ENCODE peak calls at places on chromosomes 3 and 15, in nine cellular contexts. C, X, J, N, F, V, E, W and H are unnamed samples.

GRCh38 chr3:81545572-81545971 is 215.9 kb downstream of the GBE1 start:
- DNase-seq in C (no peak), X (no peak), J (no peak), N (no peak), F (no peak), V (peak), E (no peak), W (no peak), H (no peak)

GRCh38 chr15:85639752-85640381 is 154.9 kb downstream of the KLHL25 start:
- DNase-seq in C (peak), X (no peak), J (no peak), N (no peak), F (no peak), V (peak), E (no peak), W (peak), H (no peak)

GRCh38 chr15:33200444-33200843 is 5.9 kb upstream of the FMN1 start:
- DNase-seq in C (no peak), X (no peak), J (no peak), N (peak), F (no peak), V (no peak), E (no peak), W (no peak), H (no peak)

GRCh38 chr3:49098429-49098828 is 4.6 kb upstream of the QRICH1 start:
- DNase-seq in C (no peak), X (no peak), J (peak), N (no peak), F (no peak), V (no peak), E (peak), W (no peak), H (no peak)

GRCh38 chr3:127037971-127038446 is 55.1 kb downstream of the PLXNA1 start:
- DNase-seq in C (no peak), X (no peak), J (peak), N (no peak), F (no peak), V (no peak), E (no peak), W (no peak), H (no peak)

GRCh38 chr3:52533623-52534280 is at the start of gene NT5DC2:
- DNase-seq in C (peak), X (no peak), J (peak), N (no peak), F (no peak), V (peak), E (peak), W (peak), H (no peak)

GRCh38 chr3:127849368-127849767 is 27.1 kb upstream of the MGLL start:
- DNase-seq in C (no peak), X (no peak), J (no peak), N (no peak), F (no peak), V (no peak), E (no peak), W (no peak), H (no peak)

GRCh38 chr3:8757551-8758518 is 11.6 kb downstream of the OXTR start:
- DNase-seq in C (no peak), X (no peak), J (no peak), N (no peak), F (no peak), V (no peak), E (no peak), W (no peak), H (peak)

GRCh38 chr3:37991823-37992222 is 1.2 kb downstream of the VILL start:
- DNase-seq in C (no peak), X (no peak), J (peak), N (no peak), F (no peak), V (no peak), E (no peak), W (no peak), H (no peak)
- TF ChIP-seq CTCF in C (no peak), X (no peak), J (no peak), N (no peak), F (no peak), V (no peak), E (no peak), W (no peak), H (no peak)

GRCh38 chr3:148366743-148367410 is 330.8 kb upstream of the AGTR1 start:
- DNase-seq in C (peak), X (no peak), J (no peak), N (no peak), F (no peak), V (peak), E (no peak), W (peak), H (no peak)
- TF ChIP-seq CTCF in C (no peak), X (no peak), J (no peak), N (no peak), F (peak), V (peak), E (no peak), W (peak), H (no peak)

DNA sequence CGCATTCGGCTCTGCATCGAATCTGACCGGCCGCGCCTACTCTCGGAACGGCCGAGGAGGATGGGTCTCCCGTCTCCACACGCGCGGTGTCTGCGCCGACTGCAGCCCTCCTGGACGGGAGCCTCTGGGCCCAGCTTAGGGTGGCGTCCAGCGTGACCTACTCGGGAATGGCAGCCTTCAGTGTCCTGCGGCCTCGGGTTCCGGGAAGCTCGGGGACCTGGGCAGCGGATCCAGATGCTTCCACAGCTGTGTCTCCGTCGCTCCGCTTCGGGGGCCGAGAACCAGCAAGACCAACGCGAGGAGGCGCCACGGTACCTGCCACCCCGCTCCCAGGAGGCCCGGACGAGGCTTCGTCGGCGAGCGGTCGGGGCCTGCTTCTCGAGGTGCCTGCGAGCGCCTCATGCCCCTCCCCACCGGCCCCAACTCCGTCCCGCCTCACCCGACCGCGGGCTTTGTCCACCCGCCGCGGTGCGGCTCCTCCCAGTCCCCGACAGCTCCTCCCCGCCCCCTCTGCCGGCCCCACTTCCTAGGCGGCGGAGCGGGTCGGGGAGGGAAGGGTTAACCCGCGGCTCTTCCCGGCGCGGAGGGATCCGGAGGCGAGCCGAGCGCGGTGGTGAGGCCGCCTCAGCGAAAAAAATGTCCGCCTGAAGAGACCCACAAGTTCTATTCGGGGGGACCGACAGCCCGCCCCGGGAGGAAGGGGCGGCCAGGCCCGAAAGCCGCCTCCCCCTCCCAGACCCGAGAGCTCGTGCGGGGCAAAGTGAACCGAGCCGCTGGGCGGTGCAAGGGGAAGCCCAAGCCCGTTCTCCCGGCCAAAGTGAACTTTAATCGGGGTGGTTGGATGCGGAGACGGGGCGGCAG is at the start of gene TCF12:
- DNase-seq in C (peak), X (no peak), J (peak), N (peak), F (peak), V (peak), E (peak), W (peak), H (peak)
- TF ChIP-seq CTCF in C (peak), X (no peak), J (no peak), N (peak), F (peak), V (peak), E (peak), W (peak), H (peak)

GRCh38 chr15:41018534-41018933 is 65.3 kb downstream of the CHAC1 start:
- DNase-seq in C (no peak), X (no peak), J (no peak), N (no peak), F (no peak), V (peak), E (peak), W (peak), H (no peak)
- TF ChIP-seq CTCF in C (no peak), X (no peak), J (no peak), N (no peak), F (peak), V (peak), E (peak), W (peak), H (no peak)

DNA sequence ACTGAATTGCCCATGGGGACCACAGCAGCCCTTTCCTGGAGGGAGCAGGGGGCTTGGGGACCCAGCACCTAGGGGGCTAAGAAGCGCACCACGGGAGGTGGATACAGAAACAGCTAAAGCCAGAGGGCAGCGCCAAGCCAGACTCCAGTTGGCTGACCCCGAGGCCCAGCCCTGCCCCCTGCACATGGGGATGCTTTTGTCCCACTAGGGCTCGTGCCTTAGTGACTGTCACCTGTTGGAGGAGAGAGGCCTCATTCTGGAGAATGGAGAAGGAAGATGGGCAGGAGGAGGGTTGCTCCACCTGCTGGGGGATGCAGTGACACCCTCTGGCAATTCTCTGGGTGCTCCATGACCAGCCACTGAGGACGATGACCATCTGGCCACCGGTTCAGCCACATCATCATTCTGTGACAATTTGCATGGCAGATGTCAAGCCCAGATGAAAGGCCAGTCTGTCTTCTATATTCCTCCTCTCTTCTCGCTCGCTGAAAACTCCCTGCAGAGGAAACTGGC is 167.8 kb upstream of the TLE3 start:
- DNase-seq in C (no peak), X (no peak), J (peak), N (no peak), F (no peak), V (no peak), E (no peak), W (no peak), H (no peak)
- TF ChIP-seq CTCF in C (peak), X (no peak), J (no peak), N (peak), F (no peak), V (peak), E (peak), W (peak), H (peak)

GRCh38 chr15:70680817-70681216 is 82.5 kb downstream of the UACA start:
- DNase-seq in C (no peak), X (no peak), J (no peak), N (no peak), F (no peak), V (no peak), E (no peak), W (no peak), H (no peak)

GRCh38 chr15:70679919-70680231 is 83.5 kb downstream of the UACA start:
- DNase-seq in C (no peak), X (no peak), J (no peak), N (no peak), F (no peak), V (no peak), E (no peak), W (no peak), H (no peak)
- TF ChIP-seq CTCF in C (no peak), X (no peak), J (no peak), N (no peak), F (peak), V (no peak), E (no peak), W (no peak), H (no peak)

GRCh38 chr3:172094621-172095557 is 55.5 kb downstream of the FNDC3B start:
- DNase-seq in C (peak), X (no peak), J (no peak), N (no peak), F (no peak), V (no peak), E (no peak), W (no peak), H (no peak)
- TF ChIP-seq CTCF in C (no peak), X (no peak), J (no peak), N (no peak), F (peak), V (no peak), E (no peak), W (no peak), H (no peak)